ENCODE peak calls at places on chromosomes 1 and 21, in nine cellular contexts. B is effector memory CD4-positive, alpha-beta T cell; T is thoracic aorta; Q is uterus; N is AG04450; A is left ventricle myocardium inferior; G is PC-9; F is upper lobe of right lung; Y is GM23338. P is an unnamed sample.
A peak's percentile ranks its signal among the peaks of the same experiment; 100 is the strongest.

GRCh38 chr1:62318756-62319544 is at the start of gene KANK4:
- DNase-seq in B (no peak), T (no peak), Q (no peak), N (no peak), A (no peak), G (peak; percentile 39), F (no peak), Y (peak; percentile 78), P (no peak)

GRCh38 chr1:30618335-30618747 is 105.0 kb downstream of the MATN1 start:
- DNase-seq in B (no peak), T (no peak), Q (no peak), N (no peak), A (no peak), G (peak; percentile 84), F (no peak), Y (no peak), P (no peak)

GRCh38 chr1:92408825-92409224 is 77.9 kb downstream of the GFI1 start:
- DNase-seq in B (no peak), T (no peak), Q (no peak), N (no peak), A (no peak), G (no peak), F (no peak), Y (no peak), P (no peak)

GRCh38 chr1:222416001-222416791 is 131.7 kb downstream of the HHIPL2 start:
- DNase-seq in B (no peak), T (no peak), Q (no peak), N (no peak), A (no peak), G (no peak), F (no peak), Y (no peak), P (no peak)

GRCh38 chr1:246208120-246208519 is 299.0 kb downstream of the SMYD3 start:
- DNase-seq in B (no peak), T (no peak), Q (no peak), N (peak; percentile 7), A (no peak), G (no peak), F (no peak), Y (no peak), P (no peak)

GRCh38 chr1:197174818-197175217 is 28.3 kb upstream of the ASPM start:
- DNase-seq in B (no peak), T (no peak), Q (no peak), N (no peak), A (no peak), G (no peak), F (no peak), Y (no peak), P (no peak)

GRCh38 chr1:166839600-166840308 is 479 bp downstream of the POGK start:
- DNase-seq in B (peak; percentile 53), T (no peak), Q (peak; percentile 60), N (no peak), A (peak; percentile 61), G (peak; percentile 43), F (peak; percentile 88), Y (peak; percentile 68), P (no peak)

GRCh38 chr1:202107801-202108731 is 14.7 kb upstream of the GPR37L1 start:
- DNase-seq in B (no peak), T (no peak), Q (no peak), N (no peak), A (peak; percentile 61), G (peak; percentile 92), F (no peak), Y (peak; percentile 48), P (no peak)

GRCh38 chr21:41749286-41749685 is 17.6 kb downstream of the RIPK4 start:
- DNase-seq in B (no peak), T (no peak), Q (no peak), N (no peak), A (no peak), G (no peak), F (no peak), Y (no peak), P (no peak)

GRCh38 chr1:100627936-100628335 is 90.0 kb downstream of the GPR88 start:
- DNase-seq in B (no peak), T (no peak), Q (no peak), N (no peak), A (no peak), G (no peak), F (no peak), Y (no peak), P (no peak)

GRCh38 chr1:100628631-100629081 is 90.7 kb downstream of the GPR88 start:
- DNase-seq in B (no peak), T (no peak), Q (no peak), N (no peak), A (no peak), G (no peak), F (no peak), Y (no peak), P (no peak)

GRCh38 chr1:100627018-100627716 is 89.2 kb downstream of the GPR88 start:
- DNase-seq in B (no peak), T (no peak), Q (no peak), N (peak; percentile 61), A (no peak), G (no peak), F (no peak), Y (no peak), P (no peak)

GRCh38 chr1:100631015-100631521 is 88.5 kb upstream of the VCAM1 start:
- DNase-seq in B (no peak), T (no peak), Q (no peak), N (peak; percentile 51), A (no peak), G (peak; percentile 31), F (no peak), Y (no peak), P (no peak)

DNA sequence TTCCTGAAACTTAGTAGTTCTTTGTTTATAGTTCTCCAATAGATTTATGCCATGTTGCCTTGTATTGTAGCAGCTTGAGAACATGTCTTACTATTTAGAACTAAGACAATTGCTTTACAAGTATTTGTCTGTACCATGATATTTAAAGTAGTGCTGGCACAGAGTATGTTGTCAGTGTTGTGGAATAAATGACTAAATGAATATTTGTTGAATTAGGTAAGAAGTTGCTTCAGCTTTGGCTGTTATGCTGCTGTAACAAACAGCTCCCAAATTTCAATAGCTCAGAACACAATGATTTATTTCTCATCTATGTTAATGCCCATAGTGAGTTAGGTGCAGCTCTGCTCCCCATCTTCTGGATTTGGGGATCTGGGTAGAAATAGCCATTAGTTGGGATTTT is 90.2 kb upstream of the VCAM1 start:
- DNase-seq in B (no peak), T (no peak), Q (no peak), N (no peak), A (no peak), G (no peak), F (no peak), Y (no peak), P (no peak)
- H3K27ac ChIP-seq in B (no peak overlapping the region), T (no peak overlapping the region), Q (peak overlapping the region; percentile 52), N (no peak overlapping the region), A (no peak overlapping the region), G (no peak overlapping the region), F (no peak overlapping the region), Y (no peak overlapping the region), P (no peak overlapping the region)

GRCh38 chr21:34536820-34537219 is 24.8 kb upstream of the KCNE1 start:
- DNase-seq in B (no peak), T (no peak), Q (no peak), N (no peak), A (no peak), G (peak; percentile 26), F (no peak), Y (no peak), P (no peak)
- H3K27ac ChIP-seq in B (no peak overlapping the region), T (no peak overlapping the region), Q (no peak overlapping the region), N (no peak overlapping the region), A (peak overlapping the region; percentile 44), G (no peak overlapping the region), F (no peak overlapping the region), Y (no peak overlapping the region), P (no peak overlapping the region)

GRCh38 chr1:156670791-156671190 is 6.4 kb downstream of the NES start:
- DNase-seq in B (no peak), T (no peak), Q (no peak), N (no peak), A (no peak), G (no peak), F (no peak), Y (no peak), P (no peak)
- H3K27ac ChIP-seq in B (no peak overlapping the region), T (no peak overlapping the region), Q (peak overlapping the region; percentile 87), N (no peak overlapping the region), A (peak overlapping the region; percentile 96), G (no peak overlapping the region), F (peak overlapping the region; percentile 6), Y (no peak overlapping the region), P (no peak overlapping the region)

GRCh38 chr1:184297244-184297750 is 89.5 kb upstream of the C1orf21 start:
- DNase-seq in B (no peak), T (no peak), Q (no peak), N (no peak), A (no peak), G (no peak), F (no peak), Y (no peak), P (no peak)
- H3K27ac ChIP-seq in B (no peak overlapping the region), T (peak overlapping the region; percentile 90), Q (peak overlapping the region; percentile 76), N (no peak overlapping the region), A (peak overlapping the region; percentile 90), G (no peak overlapping the region), F (peak overlapping the region; percentile 60), Y (no peak overlapping the region), P (no peak overlapping the region)